ENCODE peak calls at places on chromosomes 13 and 19, in five cellular contexts. J, N, K, V and R are unnamed samples.

GRCh38 chr19:41895745-41896580 is 13.0 kb downstream of the ARHGEF1 start:
- DNase-seq in J (no peak), N (no peak), K (no peak), V (no peak), R (no peak)

GRCh38 chr13:41960195-41960699 is 662 bp downstream of the VWA8 start:
- DNase-seq in J (no peak), N (peak), K (no peak), V (no peak), R (no peak)

GRCh38 chr13:73248711-73249580 is 190.1 kb downstream of the KLF5 start:
- DNase-seq in J (no peak), N (no peak), K (no peak), V (no peak), R (no peak)

GRCh38 chr19:12703056-12703455 is 6.6 kb upstream of the FBXW9 start:
- DNase-seq in J (peak), N (peak), K (no peak), V (peak), R (peak)

GRCh38 chr13:29758591-29759114 is 91.8 kb downstream of the UBL3 start:
- DNase-seq in J (no peak), N (peak), K (peak), V (no peak), R (no peak)

GRCh38 chr19:41588497-41589209 is 12.7 kb downstream of the CEACAM21 start:
- DNase-seq in J (no peak), N (peak), K (no peak), V (peak), R (peak)

GRCh38 chr13:112055417-112056206 is 11.3 kb upstream of the SOX1 start:
- DNase-seq in J (no peak), N (no peak), K (no peak), V (no peak), R (peak)

GRCh38 chr13:101398191-101398590 is 18.1 kb downstream of the NALCN start:
- DNase-seq in J (no peak), N (no peak), K (no peak), V (no peak), R (no peak)

GRCh38 chr13:32385369-32385768 is 42.6 kb downstream of the N4BP2L1 start:
- DNase-seq in J (no peak), N (no peak), K (no peak), V (no peak), R (no peak)

GRCh38 chr13:85501616-85502015 is 297.6 kb downstream of the SLITRK6 start:
- DNase-seq in J (no peak), N (no peak), K (no peak), V (no peak), R (no peak)

GRCh38 chr19:45767881-45768643 is 990 bp downstream of the SIX5 start:
- DNase-seq in J (peak), N (peak), K (no peak), V (peak), R (peak)

DNA sequence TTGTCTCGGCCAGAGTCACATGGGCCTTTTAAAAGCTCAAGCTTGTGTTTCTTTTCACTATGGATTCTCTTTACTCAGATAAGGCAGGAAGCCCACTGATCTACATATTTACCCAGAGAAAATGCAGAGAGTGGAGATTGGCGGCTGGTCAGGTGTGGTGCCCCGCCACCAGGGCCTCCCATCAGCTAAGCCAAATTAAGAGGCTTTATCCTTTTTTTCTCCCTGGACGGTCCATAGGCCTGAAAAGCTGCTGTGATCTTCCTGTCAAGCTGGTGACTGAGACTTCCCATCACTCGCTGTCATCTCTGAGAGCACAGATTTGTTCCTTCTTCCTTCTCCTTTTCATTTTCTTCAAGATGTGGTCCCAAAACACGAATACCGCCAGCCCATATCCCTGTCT is 1.9 kb downstream of the SAFB start:
- DNase-seq in J (no peak), N (no peak), K (no peak), V (no peak), R (no peak)
- TF ChIP-seq ATF2 in J (no peak), N (no peak), K (no peak), V (no peak), R (no peak)

DNA sequence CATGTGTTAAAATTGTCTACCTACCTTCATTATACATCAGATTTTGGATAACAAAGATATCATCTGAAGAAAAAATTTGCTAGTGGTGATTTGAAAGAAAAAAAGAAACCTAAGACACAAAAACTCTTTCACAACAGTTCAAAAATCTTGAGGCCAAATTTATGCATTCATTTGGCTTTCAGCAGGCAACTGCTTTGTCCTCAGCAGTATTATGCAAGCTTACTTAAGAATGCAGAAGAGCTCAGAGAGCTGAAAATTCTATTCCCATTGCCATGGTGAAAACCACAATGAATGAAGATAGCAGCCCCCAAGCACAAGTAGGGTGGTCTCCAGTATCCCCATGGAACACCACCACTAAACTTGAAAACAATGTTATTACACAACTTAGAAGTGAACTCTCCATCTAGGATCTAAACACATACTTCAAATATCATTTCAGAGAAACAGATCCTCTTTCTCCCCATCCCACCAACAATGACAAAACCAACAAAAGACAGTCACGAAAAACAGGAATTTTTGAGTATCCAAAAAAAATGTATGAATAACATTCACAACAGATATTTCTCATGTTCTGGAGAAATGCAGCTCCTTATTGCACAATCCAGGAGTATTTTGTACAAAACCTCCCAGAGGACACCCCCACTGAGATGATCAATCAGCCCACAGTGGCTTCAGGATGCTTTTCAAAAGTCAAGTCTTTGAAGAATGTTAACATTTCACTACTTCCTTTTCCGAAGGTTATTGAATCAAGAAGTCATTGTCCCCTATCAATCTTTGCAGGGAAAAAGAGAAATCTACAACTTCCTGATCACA is 192.7 kb downstream of the LHFPL6 start:
- DNase-seq in J (no peak), N (no peak), K (no peak), V (no peak), R (no peak)
- TF ChIP-seq ATF2 in J (no peak), N (no peak), K (no peak), V (no peak), R (no peak)

DNA sequence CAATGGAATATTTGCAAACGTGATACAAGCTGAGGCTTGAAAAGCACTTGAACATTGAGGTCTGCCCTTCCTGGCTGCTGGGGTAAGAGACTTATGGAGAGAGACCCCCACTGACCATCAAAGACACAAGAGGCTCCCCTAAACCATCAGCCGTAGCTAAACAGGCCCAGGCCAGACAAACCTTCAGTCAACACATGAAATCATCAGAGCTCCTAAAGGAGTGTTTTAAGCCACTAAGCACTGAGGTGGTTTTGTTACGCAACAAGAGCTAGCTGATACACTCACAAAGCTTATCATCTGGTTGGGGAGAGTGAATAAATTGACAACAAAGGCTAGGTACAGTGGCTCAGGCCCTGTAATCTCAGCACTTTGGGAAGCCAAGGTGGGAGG is 110.4 kb downstream of the ZNF557 start:
- DNase-seq in J (no peak), N (no peak), K (no peak), V (no peak), R (no peak)
- TF ChIP-seq ATF2 in J (no peak), N (no peak), K (no peak), V (no peak), R (no peak)

GRCh38 chr13:113560645-113561416 is 23.7 kb upstream of the TFDP1 start:
- DNase-seq in J (peak), N (no peak), K (no peak), V (no peak), R (no peak)
- TF ChIP-seq ATF2 in J (no peak), N (no peak), K (no peak), V (no peak), R (no peak)

GRCh38 chr13:68375004-68375403 is 1144.9 kb upstream of the PCDH9 start:
- DNase-seq in J (no peak), N (no peak), K (no peak), V (no peak), R (no peak)

GRCh38 chr13:68368922-68369321 is 1138.8 kb upstream of the PCDH9 start:
- DNase-seq in J (no peak), N (no peak), K (no peak), V (no peak), R (no peak)

GRCh38 chr13:68369739-68370138 is 1139.6 kb upstream of the PCDH9 start:
- DNase-seq in J (no peak), N (peak), K (no peak), V (no peak), R (no peak)
- TF ChIP-seq ATF2 in J (no peak), N (no peak), K (no peak), V (no peak), R (no peak)

GRCh38 chr13:26340812-26341211 is 86.9 kb downstream of the CDK8 start:
- DNase-seq in J (no peak), N (no peak), K (no peak), V (no peak), R (no peak)

GRCh38 chr13:26344980-26345379 is 91.1 kb downstream of the CDK8 start:
- DNase-seq in J (no peak), N (no peak), K (no peak), V (no peak), R (no peak)

GRCh38 chr13:26343816-26344215 is 89.9 kb downstream of the CDK8 start:
- DNase-seq in J (no peak), N (no peak), K (no peak), V (no peak), R (no peak)

GRCh38 chr13:26342898-26343297 is 89.0 kb downstream of the CDK8 start:
- DNase-seq in J (no peak), N (no peak), K (no peak), V (no peak), R (no peak)
- TF ChIP-seq ATF2 in J (no peak), N (no peak), K (no peak), V (no peak), R (no peak)

GRCh38 chr19:21483589-21484170 is 21.7 kb upstream of the ZNF429 start:
- DNase-seq in J (peak), N (no peak), K (no peak), V (peak), R (peak)
- TF ChIP-seq ATF2 in J (no peak), N (no peak), K (no peak), V (no peak), R (no peak)

GRCh38 chr13:35733832-35734231 is 257.3 kb upstream of the MAB21L1 start:
- DNase-seq in J (no peak), N (no peak), K (no peak), V (no peak), R (no peak)
- TF ChIP-seq ATF2 in J (no peak), N (no peak), K (no peak), V (no peak), R (no peak)

GRCh38 chr19:5534787-5535586 is 32.8 kb downstream of the TINCR start:
- DNase-seq in J (peak), N (no peak), K (no peak), V (peak), R (peak)
- TF ChIP-seq ATF2 in J (no peak), N (no peak), K (no peak), V (no peak), R (no peak)